ENCODE peak calls at places on chromosomes 6 and 20, in four cellular contexts. S is astrocyte of the spinal cord, J is GM10248, G is AG09309. H is an unnamed sample.

GRCh38 chr20:64224344-64225165 is 31.0 kb upstream of the PCMTD2 start:
- DNase-seq in S (peak; percentile 91), J (no peak), G (peak; percentile 76), H (peak; percentile 58)

GRCh38 chr6:56842602-56843475 is 112.1 kb upstream of the BEND6 start:
- DNase-seq in S (peak; percentile 58), J (peak; percentile 37), G (no peak), H (no peak)

GRCh38 chr20:50642288-50642803 is 49.0 kb downstream of the RIPOR3 start:
- DNase-seq in S (no peak), J (no peak), G (no peak), H (no peak)

GRCh38 chr6:142945446-142946180 is 637 bp upstream of the HIVEP2 start:
- DNase-seq in S (no peak), J (peak; percentile 54), G (no peak), H (no peak)

GRCh38 chr6:82957171-82957894 is 108.3 kb downstream of the UBE3D start:
- DNase-seq in S (no peak), J (no peak), G (peak; percentile 42), H (no peak)

GRCh38 chr20:6882911-6883310 is 115.4 kb downstream of the BMP2 start:
- DNase-seq in S (peak; percentile 69), J (no peak), G (peak; percentile 90), H (peak; percentile 29)

GRCh38 chr6:30963641-30964040 is 19.9 kb upstream of the MUC21 start:
- DNase-seq in S (peak; percentile 67), J (no peak), G (no peak), H (no peak)

GRCh38 chr20:40933758-40934157 is 94.9 kb upstream of the TOP1 start:
- DNase-seq in S (no peak), J (no peak), G (no peak), H (no peak)

GRCh38 chr20:50916257-50916656 is 15.0 kb downstream of the ADNP start:
- DNase-seq in S (no peak), J (no peak), G (no peak), H (no peak)

GRCh38 chr6:154039231-154039842 is at the start of gene OPRM1:
- DNase-seq in S (peak; percentile 40), J (peak; percentile 38), G (no peak), H (no peak)

GRCh38 chr6:3791526-3792212 is 40.2 kb upstream of the PXDC1 start:
- DNase-seq in S (no peak), J (no peak), G (no peak), H (no peak)

GRCh38 chr6:13907614-13908215 is 17.0 kb upstream of the RNF182 start:
- DNase-seq in S (no peak), J (no peak), G (no peak), H (no peak)

GRCh38 chr6:13902922-13903321 is 21.8 kb upstream of the RNF182 start:
- DNase-seq in S (no peak), J (no peak), G (no peak), H (no peak)

GRCh38 chr6:13908955-13909381 is 15.8 kb upstream of the RNF182 start:
- DNase-seq in S (peak; percentile 81), J (peak; percentile 64), G (peak; percentile 38), H (peak; percentile 37)

GRCh38 chr6:13903399-13903798 is 21.4 kb upstream of the RNF182 start:
- DNase-seq in S (no peak), J (no peak), G (no peak), H (no peak)
- TF ChIP-seq CTCF in S (no peak), J (no peak), G (no peak), H (no peak)

DNA sequence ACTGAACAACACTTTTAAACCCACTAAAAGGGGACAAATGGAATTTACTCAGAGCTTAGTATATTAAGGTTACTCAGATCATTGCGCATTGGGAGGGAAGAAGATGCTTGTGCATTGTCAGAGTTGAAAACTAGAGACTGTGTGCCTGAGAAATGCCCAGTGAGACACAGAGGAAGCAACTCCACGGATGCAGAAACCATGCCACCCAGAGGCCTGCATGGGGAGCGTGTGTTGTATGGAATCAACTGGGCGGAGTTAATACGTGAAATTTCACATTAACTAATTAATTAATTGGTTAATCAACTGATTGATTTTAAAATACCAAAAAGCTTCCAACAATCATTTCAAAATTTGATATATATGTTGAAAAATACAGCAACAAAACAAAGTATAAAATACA is 391.6 kb downstream of the PLCB1 start:
- DNase-seq in S (no peak), J (no peak), G (no peak), H (no peak)
- TF ChIP-seq CTCF in S (no peak), J (no peak), G (no peak), H (no peak)

GRCh38 chr6:46953921-46954320 is 32.2 kb upstream of the ADGRF5 start:
- DNase-seq in S (no peak), J (no peak), G (no peak), H (no peak)

GRCh38 chr6:46959419-46959818 is 37.7 kb upstream of the ADGRF5 start:
- DNase-seq in S (no peak), J (no peak), G (no peak), H (no peak)

GRCh38 chr6:46949662-46950280 is 28.0 kb upstream of the ADGRF5 start:
- DNase-seq in S (no peak), J (no peak), G (no peak), H (no peak)

GRCh38 chr6:46956409-46956808 is 34.7 kb upstream of the ADGRF5 start:
- DNase-seq in S (no peak), J (no peak), G (no peak), H (no peak)

DNA sequence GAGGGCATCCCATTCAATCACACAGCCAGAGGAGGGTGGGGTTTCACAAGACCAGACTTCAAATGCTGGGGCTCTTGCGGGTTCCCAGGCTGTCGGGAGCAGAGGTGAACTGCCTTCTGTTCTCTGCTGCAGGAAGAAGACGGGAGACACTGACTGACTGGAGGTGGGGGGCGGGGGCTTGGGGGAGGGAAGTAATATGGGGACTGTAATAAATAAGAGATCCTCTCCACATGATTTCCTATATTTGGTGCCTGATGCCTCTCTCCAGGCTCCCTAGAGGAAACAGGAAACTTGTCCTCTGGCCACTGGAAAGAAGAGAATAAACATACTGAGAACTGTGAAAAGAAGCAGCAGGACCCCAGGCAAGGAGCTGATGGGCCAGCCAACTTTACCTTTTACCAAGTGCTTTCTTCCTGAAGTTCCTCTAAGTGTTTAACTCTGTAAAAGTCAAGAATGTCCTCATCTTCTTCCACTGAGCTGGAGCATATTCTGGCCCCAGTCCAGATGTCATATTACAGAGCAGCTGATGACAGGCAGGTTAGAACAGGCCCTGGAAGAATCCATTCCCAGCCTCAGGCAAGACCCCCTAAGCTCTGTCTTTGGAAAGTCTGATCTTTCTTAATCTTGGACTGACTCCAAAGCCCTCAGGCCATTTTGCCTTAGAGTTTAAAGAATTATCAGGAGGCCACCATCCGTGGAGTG is 33.2 kb upstream of the ADGRF5 start:
- DNase-seq in S (no peak), J (no peak), G (no peak), H (no peak)
- TF ChIP-seq CTCF in S (no peak), J (no peak), G (no peak), H (no peak)

GRCh38 chr20:22106308-22106938 is 401.0 kb downstream of the PAX1 start:
- DNase-seq in S (peak; percentile 33), J (no peak), G (peak; percentile 18), H (no peak)
- TF ChIP-seq CTCF in S (peak; percentile 33), J (no peak), G (peak; percentile 51), H (peak; percentile 29)

GRCh38 chr6:107079429-107079828 is 35.9 kb downstream of the BEND3 start:
- DNase-seq in S (no peak), J (no peak), G (no peak), H (no peak)

GRCh38 chr6:107083047-107083768 is 32.1 kb downstream of the BEND3 start:
- DNase-seq in S (no peak), J (no peak), G (no peak), H (no peak)

GRCh38 chr6:107080036-107080435 is 35.3 kb downstream of the BEND3 start:
- DNase-seq in S (no peak), J (no peak), G (no peak), H (no peak)

GRCh38 chr6:107083921-107084320 is 31.4 kb downstream of the BEND3 start:
- DNase-seq in S (no peak), J (no peak), G (no peak), H (no peak)

GRCh38 chr6:107082045-107082444 is 33.3 kb downstream of the BEND3 start:
- DNase-seq in S (no peak), J (no peak), G (no peak), H (no peak)
- TF ChIP-seq CTCF in S (no peak), J (no peak), G (no peak), H (no peak)

GRCh38 chr6:105793132-105793531 is 293.0 kb upstream of the PRDM1 start:
- DNase-seq in S (no peak), J (no peak), G (no peak), H (no peak)
- TF ChIP-seq CTCF in S (no peak), J (no peak), G (peak; percentile 15), H (no peak)

GRCh38 chr6:68632620-68633195 is 2.4 kb upstream of the ADGRB3 start:
- DNase-seq in S (no peak), J (no peak), G (no peak), H (no peak)

GRCh38 chr6:68633654-68634502 is 1.2 kb upstream of the ADGRB3 start:
- DNase-seq in S (no peak), J (no peak), G (no peak), H (no peak)

GRCh38 chr6:68635706-68636513 is 828 bp downstream of the ADGRB3 start:
- DNase-seq in S (peak; percentile 30), J (peak; percentile 21), G (no peak), H (no peak)

GRCh38 chr6:68635412-68635705 is 277 bp downstream of the ADGRB3 start:
- DNase-seq in S (no peak), J (no peak), G (no peak), H (no peak)

GRCh38 chr6:68634503-68635411 is at the start of gene ADGRB3:
- DNase-seq in S (peak; percentile 79), J (peak; percentile 57), G (no peak), H (no peak)
- TF ChIP-seq CTCF in S (no peak), J (no peak), G (no peak), H (no peak)

GRCh38 chr20:20594171-20594530 is 118.3 kb downstream of the RALGAPA2 start:
- DNase-seq in S (peak; percentile 57), J (peak; percentile 23), G (no peak), H (no peak)
- TF ChIP-seq CTCF in S (peak; percentile 41), J (peak; percentile 45), G (peak; percentile 27), H (peak; percentile 45)

GRCh38 chr6:131001945-131002661 is 60.9 kb downstream of the EPB41L2 start:
- DNase-seq in S (no peak), J (no peak), G (no peak), H (no peak)
- TF ChIP-seq CTCF in S (no peak), J (no peak), G (no peak), H (no peak)

DNA sequence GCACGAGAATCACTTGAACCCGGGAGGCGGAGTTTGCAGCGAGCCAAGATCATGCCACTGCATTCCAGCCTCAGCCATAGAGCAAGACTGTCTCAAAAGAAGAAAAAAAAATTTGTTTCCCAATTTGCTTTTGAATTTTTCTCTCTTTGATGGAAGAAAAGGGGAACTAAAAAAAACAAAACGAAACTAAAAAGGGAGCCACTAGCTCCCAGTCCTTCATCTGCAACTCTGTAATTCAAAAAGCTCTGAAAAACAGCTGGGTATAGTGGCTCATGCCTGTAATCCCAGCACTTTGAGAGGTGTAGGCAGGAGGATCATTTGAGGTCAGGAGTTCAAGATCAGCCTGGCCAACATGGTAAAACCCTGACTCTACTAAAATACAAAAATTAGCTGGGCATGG is 9.5 kb downstream of the OVOL2 start:
- DNase-seq in S (no peak), J (no peak), G (no peak), H (no peak)
- TF ChIP-seq CTCF in S (no peak), J (no peak), G (no peak), H (no peak)